ENCODE peak calls at places on chromosomes 16 and 17, in nine cellular contexts. X, S, A, Q, F, J, H, D and V are unnamed samples. For H3K4me1, the result is how much of the 10 kb centered on the place peaks cover.

GRCh38 chr17:40607641-40608040 is 40.0 kb downstream of the SMARCE1 start:
- DNase-seq in D (no peak), H (no peak), X (no peak), J (no peak), Q (no peak), F (no peak), S (no peak), A (no peak), V (no peak)

GRCh38 chr16:31700200-31700529 is 172.5 kb downstream of the AHSP start:
- DNase-seq in D (no peak), S (no peak), X (no peak), A (no peak), F (no peak), Q (no peak), J (no peak), H (no peak), V (peak)

GRCh38 chr17:333626-334396 is 18.8 kb downstream of the RPH3AL start:
- DNase-seq in J (peak), S (peak), F (peak), X (peak), D (peak), Q (peak), H (peak), A (peak), V (peak)

GRCh38 chr17:12388206-12388605 is 277.5 kb upstream of the MYOCD start:
- DNase-seq in F (peak), D (no peak), A (peak), H (no peak), S (no peak), X (no peak), J (no peak), Q (no peak), V (no peak)

GRCh38 chr17:28901866-28902818 is 737 bp downstream of the DHRS13 start:
- DNase-seq in X (peak), J (peak), D (no peak), A (peak), F (peak), H (peak), S (no peak), Q (peak), V (no peak)

GRCh38 chr17:36778458-36778857 is 158.8 kb upstream of the LHX1 start:
- DNase-seq in D (no peak), F (no peak), H (no peak), X (no peak), S (no peak), J (no peak), Q (peak), A (no peak), V (no peak)

GRCh38 chr16:86363057-86363490 is 147.3 kb upstream of the FOXF1 start:
- DNase-seq in D (no peak), S (no peak), X (no peak), Q (no peak), A (peak), H (no peak), F (peak), J (no peak), V (no peak)

GRCh38 chr16:74710401-74710800 is 9.7 kb upstream of the MLKL start:
- DNase-seq in Q (no peak), F (no peak), X (no peak), S (no peak), H (no peak), J (no peak), A (no peak), D (no peak), V (no peak)

GRCh38 chr16:56807011-56807675 is 57.9 kb upstream of the SLC12A3 start:
- DNase-seq in X (no peak), F (peak), J (no peak), A (peak), Q (no peak), D (no peak), S (no peak), H (no peak), V (no peak)

GRCh38 chr16:84790291-84790690 is 29.5 kb upstream of the CRISPLD2 start:
- DNase-seq in J (no peak), F (no peak), X (no peak), D (no peak), S (no peak), H (no peak), Q (no peak), A (no peak), V (no peak)

GRCh38 chr17:6752068-6752909 is 3.6 kb upstream of the XAF1 start:
- DNase-seq in S (no peak), D (peak), H (no peak), Q (no peak), F (peak), A (peak), X (no peak), J (peak), V (no peak)

GRCh38 chr17:32654351-32654750 is 167.6 kb downstream of the CDK5R1 start:
- DNase-seq in F (no peak), S (no peak), H (no peak), J (no peak), A (no peak), D (no peak), Q (no peak), X (no peak), V (no peak)

GRCh38 chr16:48535831-48536599 is 74.0 kb downstream of the N4BP1 start:
- DNase-seq in F (peak), A (no peak), X (peak), Q (peak), D (peak), H (peak), S (peak), J (peak), V (peak)

GRCh38 chr16:89602273-89602951 is 11.0 kb upstream of the DPEP1 start:
- DNase-seq in Q (no peak), S (peak), J (no peak), A (peak), D (no peak), H (no peak), X (no peak), F (peak), V (peak)

GRCh38 chr17:59853168-59853918 is 39.4 kb downstream of the TUBD1 start:
- DNase-seq in J (no peak), F (peak), H (no peak), A (peak), X (no peak), D (no peak), Q (peak), S (peak), V (no peak)

GRCh38 chr16:50152386-50152806 is 710 bp upstream of the TENT4B start:
- DNase-seq in J (peak), H (no peak), A (no peak), S (no peak), F (peak), X (peak), Q (no peak), D (no peak), V (no peak)

GRCh38 chr17:82449136-82449882 is 1.2 kb downstream of the CYBC1 start:
- DNase-seq in A (peak), F (no peak), S (peak), Q (peak), J (no peak), X (no peak), H (no peak), D (no peak), V (no peak)
- H3K27ac ChIP-seq in A (no peak), F (no peak), S (no peak), Q (peak), J (peak), X (peak), H (peak), D (peak), V (peak)

DNA sequence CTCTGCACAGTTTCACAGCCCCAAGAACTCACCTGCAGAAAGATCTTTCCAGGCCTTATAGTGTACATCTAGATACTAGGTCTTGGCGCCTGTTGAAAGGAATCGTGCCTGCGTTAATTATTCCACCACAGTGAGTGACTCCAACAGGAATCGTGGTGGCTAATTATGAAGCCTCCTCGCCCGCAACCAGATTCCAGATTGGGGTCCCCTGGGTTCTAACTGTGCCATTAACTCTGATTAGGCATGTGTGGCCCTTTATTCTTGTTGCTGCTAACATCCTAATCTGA is 295.3 kb upstream of the MAF start:
- DNase-seq in D (no peak), S (no peak), A (no peak), F (no peak), J (no peak), Q (no peak), H (no peak), X (no peak), V (no peak)
- H3K4me1 ChIP-seq in D (under half), S (under half), A (under half), F (under half), J (under half), Q (under half), H (under half), X (under half), V (under half)

DNA sequence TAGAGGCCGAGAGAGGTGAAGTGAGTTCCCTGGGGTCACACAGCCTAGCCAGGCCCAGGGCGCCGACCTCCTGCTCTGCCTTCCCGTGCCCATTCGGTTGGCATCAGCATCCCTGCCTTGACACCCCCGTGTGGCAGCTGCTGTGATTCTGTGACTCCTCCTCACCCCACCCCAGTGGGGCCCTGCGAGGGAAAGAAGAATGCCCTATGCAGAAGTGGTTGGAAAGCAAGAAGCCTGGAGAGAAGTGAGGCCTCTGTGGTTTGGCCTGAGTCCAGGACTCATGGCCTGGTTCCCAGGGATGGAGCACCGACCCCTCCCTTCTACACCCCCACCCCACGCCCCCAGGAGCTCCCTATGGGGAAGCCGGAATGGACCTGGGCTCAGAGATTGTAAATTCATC is 296.2 kb downstream of the SEC14L1 start:
- DNase-seq in S (no peak), D (no peak), Q (no peak), F (peak), H (no peak), X (peak), J (no peak), A (no peak), V (no peak)
- H3K27ac ChIP-seq in S (no peak), D (peak), Q (no peak), F (peak), H (peak), X (peak), J (peak), A (no peak), V (no peak)

GRCh38 chr16:81779540-81780320 is 639 bp downstream of the PLCG2 start:
- DNase-seq in H (peak), S (peak), J (no peak), A (no peak), Q (peak), D (peak), F (no peak), X (peak), V (peak)

GRCh38 chr16:81775570-81775969 is 3.5 kb upstream of the PLCG2 start:
- DNase-seq in A (no peak), F (no peak), Q (no peak), X (no peak), S (no peak), J (no peak), D (no peak), H (no peak), V (no peak)

GRCh38 chr16:81780350-81780749 is 1.3 kb downstream of the PLCG2 start:
- DNase-seq in H (no peak), J (no peak), S (no peak), Q (no peak), X (no peak), A (no peak), D (no peak), F (no peak), V (no peak)

GRCh38 chr16:81778861-81779539 is at the start of gene PLCG2:
- DNase-seq in H (peak), S (peak), A (peak), F (peak), Q (peak), X (peak), D (peak), J (peak), V (peak)

GRCh38 chr16:81778231-81778630 is 860 bp upstream of the PLCG2 start:
- DNase-seq in F (no peak), A (no peak), D (no peak), X (no peak), S (no peak), J (no peak), Q (no peak), H (no peak), V (no peak)
- H3K4me1 ChIP-seq in F (under half), A (under half), D (under half), X (under half), S (under half), J (under half), Q (under half), H (under half), V (under half)

DNA sequence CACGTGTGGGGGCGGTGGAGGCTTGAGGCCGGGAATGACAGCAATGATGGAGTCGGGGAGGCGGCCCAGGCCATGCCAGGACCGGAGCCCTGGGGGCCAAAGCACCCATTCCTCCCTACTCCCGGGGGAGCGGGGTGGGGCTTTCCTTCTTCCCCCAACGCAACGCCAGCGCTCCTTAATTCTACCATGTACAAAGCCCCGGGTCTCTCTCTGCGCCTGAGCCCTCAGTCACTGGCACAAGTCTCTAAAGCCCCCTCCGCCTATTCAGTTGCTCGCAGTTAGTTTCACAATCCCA is 241 bp upstream of the RNF227 start:
- DNase-seq in F (no peak), D (no peak), S (no peak), H (no peak), A (no peak), X (no peak), J (no peak), Q (no peak), V (no peak)
- H3K27ac ChIP-seq in F (peak), D (peak), S (no peak), H (peak), A (no peak), X (peak), J (peak), Q (peak), V (peak)

DNA sequence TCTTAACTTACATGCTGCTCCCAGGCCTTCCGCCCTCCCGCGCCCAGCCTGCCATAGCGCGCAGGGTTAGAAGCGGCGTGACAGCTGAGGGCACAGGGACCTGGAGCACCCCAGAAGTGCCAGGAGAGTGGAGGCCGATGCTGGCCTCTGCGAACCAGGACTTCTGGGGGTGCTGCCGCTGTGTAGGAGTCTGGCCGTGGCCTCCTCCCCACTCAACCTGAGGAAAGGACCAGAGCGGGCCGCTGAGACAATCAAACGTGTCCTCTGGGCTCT is 1.9 kb upstream of the TMEM204 start:
- DNase-seq in A (no peak), J (no peak), D (no peak), Q (no peak), S (no peak), F (no peak), X (no peak), H (no peak), V (no peak)
- H3K4me1 ChIP-seq in A (under half), J (under half), D (under half), Q (under half), S (under half), F (under half), X (half or more), H (half or more), V (under half)

DNA sequence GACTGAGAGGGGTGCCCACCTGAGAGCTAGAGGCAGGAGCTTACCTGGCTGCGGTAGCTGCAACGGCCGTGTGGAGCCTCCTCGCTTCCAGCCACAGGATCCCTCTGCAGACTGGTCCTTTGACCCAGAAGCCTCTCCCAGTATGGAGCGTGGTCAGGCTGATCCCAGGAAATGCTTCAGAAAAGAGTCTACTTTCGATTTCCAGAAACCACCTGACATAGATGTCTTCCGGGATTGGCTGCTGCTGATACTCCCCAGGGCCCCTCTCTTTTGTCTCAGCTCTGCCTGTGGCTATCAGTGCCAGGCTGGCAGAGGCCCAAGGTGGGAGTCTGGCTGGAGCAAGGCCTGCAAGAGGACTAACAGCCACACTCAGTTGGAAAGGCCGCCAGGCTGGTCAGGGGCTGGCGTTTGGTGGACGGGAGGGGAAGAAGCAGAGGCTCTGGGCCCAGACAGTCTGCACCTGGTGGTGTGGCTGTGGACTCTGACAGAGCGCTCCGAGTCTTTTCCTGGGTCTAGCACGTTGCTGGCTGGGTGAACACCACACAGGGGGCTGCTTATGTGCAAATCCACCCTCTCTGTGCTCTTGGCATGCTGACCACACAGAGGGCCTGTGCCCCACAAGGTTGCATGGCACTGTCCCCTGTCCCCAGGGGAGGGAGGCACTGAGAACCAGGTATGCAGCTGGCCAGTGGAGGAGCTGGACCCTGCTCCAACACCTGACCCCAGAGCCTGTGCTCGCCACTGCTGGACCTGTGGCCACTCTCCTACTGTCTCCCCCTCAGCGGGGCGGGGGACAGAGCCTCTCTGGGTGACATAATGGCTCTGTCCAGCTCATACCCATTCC is at the start of gene LGALS3BP:
- DNase-seq in D (peak), A (peak), X (peak), H (peak), J (peak), Q (peak), F (peak), S (peak), V (peak)
- H3K27ac ChIP-seq in D (no peak), A (no peak), X (peak), H (peak), J (peak), Q (peak), F (peak), S (no peak), V (peak)